ENCODE peak calls at places on chromosome X, in five cellular contexts. B is bronchial epithelial cell; D is D721Med; R is CD4-positive, alpha-beta memory T cell; N is H4. J is an unnamed sample.

GRCh38 chrX:34578237-34578636 is 78.8 kb downstream of the TMEM47 start:
- DNase-seq in D (no peak), B (peak), R (no peak), N (peak), J (no peak)

GRCh38 chrX:148572332-148572731 is 71.9 kb downstream of the AFF2 start:
- DNase-seq in D (no peak), B (peak), N (no peak), R (no peak), J (no peak)

GRCh38 chrX:119726900-119727555 is 31.4 kb upstream of the SOWAHD start:
- DNase-seq in D (no peak), N (no peak), R (peak), B (peak), J (no peak)

GRCh38 chrX:66872771-66873170 is 233.9 kb upstream of the EDA2R start:
- DNase-seq in B (no peak), N (no peak), R (no peak), D (no peak), J (no peak)

GRCh38 chrX:150032742-150033141 is 94.5 kb upstream of the EOLA2 start:
- DNase-seq in R (no peak), D (no peak), B (peak), N (peak), J (peak)

GRCh38 chrX:134603806-134604700 is 54.2 kb downstream of the PLAC1 start:
- DNase-seq in D (no peak), R (no peak), N (peak), B (peak), J (peak)

GRCh38 chrX:10326578-10326977 is 169.8 kb downstream of the CLCN4 start:
- DNase-seq in B (no peak), R (no peak), D (no peak), N (peak), J (peak)

GRCh38 chrX:113124693-113125092 is 284.1 kb upstream of the AMOT start:
- DNase-seq in R (no peak), N (no peak), D (no peak), B (no peak), J (no peak)

GRCh38 chrX:28668957-28669356 is 81.7 kb downstream of the IL1RAPL1 start:
- DNase-seq in D (no peak), B (no peak), N (no peak), R (no peak), J (no peak)

GRCh38 chrX:119266364-119266995 is 30.4 kb downstream of the PGRMC1 start:
- DNase-seq in B (peak), N (no peak), R (peak), D (no peak), J (no peak)

GRCh38 chrX:150767475-150768131 is 74.4 kb downstream of the MTMR1 start:
- DNase-seq in R (no peak), N (peak), D (no peak), B (peak), J (no peak)

GRCh38 chrX:129678176-129678880 is 23.6 kb upstream of the APLN start:
- DNase-seq in D (no peak), R (peak), B (no peak), N (peak), J (peak)

GRCh38 chrX:63917296-63917695 is 132.3 kb upstream of the ARHGEF9 start:
- DNase-seq in D (no peak), N (no peak), R (no peak), B (no peak), J (no peak)

GRCh38 chrX:46572295-46572936 is 1.1 kb upstream of the CHST7 start:
- DNase-seq in R (peak), D (no peak), B (no peak), N (no peak), J (no peak)

GRCh38 chrX:15838017-15838416 is 16.6 kb downstream of the AP1S2 start:
- DNase-seq in N (peak), R (no peak), D (no peak), B (no peak), J (no peak)

GRCh38 chrX:123822965-123823364 is 36.9 kb upstream of the XIAP start:
- DNase-seq in B (no peak), R (no peak), N (no peak), D (no peak), J (no peak)

GRCh38 chrX:55159556-55159955 is 60.6 kb upstream of the PAGE5 start:
- DNase-seq in D (no peak), B (no peak), N (no peak), R (no peak), J (no peak)